ENCODE peak calls at places on chromosomes 3 and 15, in four cellular contexts. One of them, this sample, is unnamed.

GRCh38 chr3:123089611-123090301 is 22.9 kb downstream of the PDIA5 start:
- DNase-seq in GM13976: no peak
- DNase-seq in uterus: no peak
- DNase-seq in NB4: no peak
- DNase-seq in this sample: no peak

GRCh38 chr3:195524171-195524896 is 18.8 kb downstream of the PPP1R2 start:
- DNase-seq in GM13976: no peak
- DNase-seq in uterus: no peak
- DNase-seq in NB4: no peak
- DNase-seq in this sample: no peak

GRCh38 chr3:196216081-196216564 is at the start of gene SLC51A:
- DNase-seq in GM13976: no peak
- DNase-seq in uterus: no peak
- DNase-seq in NB4: no peak
- DNase-seq in this sample: no peak

GRCh38 chr3:157493627-157494550 is 9.3 kb downstream of the VEPH1 start:
- DNase-seq in GM13976: no peak
- DNase-seq in uterus: no peak
- DNase-seq in NB4: peak
- DNase-seq in this sample: no peak

GRCh38 chr15:94375997-94376396 is 144.6 kb downstream of the MCTP2 start:
- DNase-seq in GM13976: no peak
- DNase-seq in uterus: no peak
- DNase-seq in NB4: no peak
- DNase-seq in this sample: no peak

GRCh38 chr3:168026764-168027163 is 69.0 kb downstream of the GOLIM4 start:
- DNase-seq in GM13976: no peak
- DNase-seq in uterus: no peak
- DNase-seq in NB4: no peak
- DNase-seq in this sample: no peak

GRCh38 chr3:159619341-159619885 is 369.2 kb upstream of the IL12A start:
- DNase-seq in GM13976: no peak
- DNase-seq in uterus: no peak
- DNase-seq in NB4: no peak
- DNase-seq in this sample: no peak

GRCh38 chr3:195591852-195592251 is 8.1 kb upstream of the APOD start:
- DNase-seq in GM13976: no peak
- DNase-seq in uterus: no peak
- DNase-seq in NB4: no peak
- DNase-seq in this sample: no peak

GRCh38 chr3:45640091-45640507 is 45.5 kb downstream of the LIMD1 start:
- DNase-seq in GM13976: no peak
- DNase-seq in uterus: no peak
- DNase-seq in NB4: peak
- DNase-seq in this sample: no peak

GRCh38 chr3:45546636-45547201 is 47.8 kb upstream of the LIMD1 start:
- DNase-seq in GM13976: no peak
- DNase-seq in uterus: no peak
- DNase-seq in NB4: peak
- DNase-seq in this sample: no peak

GRCh38 chr15:53831907-53832793 is 72.7 kb upstream of the WDR72 start:
- DNase-seq in GM13976: no peak
- DNase-seq in uterus: no peak
- DNase-seq in NB4: no peak
- DNase-seq in this sample: no peak

GRCh38 chr15:86973284-86973844 is 893.7 kb downstream of the AGBL1 start:
- DNase-seq in GM13976: no peak
- DNase-seq in uterus: no peak
- DNase-seq in NB4: no peak
- DNase-seq in this sample: no peak

GRCh38 chr3:49410844-49411549 is 779 bp downstream of the RHOA start:
- DNase-seq in GM13976: no peak
- DNase-seq in uterus: no peak
- DNase-seq in NB4: no peak
- DNase-seq in this sample: no peak

GRCh38 chr3:117688583-117688982 is 979.0 kb downstream of the TUSC7 start:
- DNase-seq in GM13976: no peak
- DNase-seq in uterus: no peak
- DNase-seq in NB4: no peak
- DNase-seq in this sample: no peak

GRCh38 chr15:98927057-98927456 is 80.5 kb downstream of the PGPEP1L start:
- DNase-seq in GM13976: no peak
- DNase-seq in uterus: no peak
- DNase-seq in NB4: no peak
- DNase-seq in this sample: no peak

GRCh38 chr3:100400424-100400781 is 486 bp downstream of the TOMM70 start:
- DNase-seq in GM13976: peak
- DNase-seq in uterus: no peak
- DNase-seq in NB4: peak
- DNase-seq in this sample: peak

GRCh38 chr3:73521936-73522335 is 102.8 kb downstream of the PDZRN3 start:
- DNase-seq in GM13976: no peak
- DNase-seq in uterus: no peak
- DNase-seq in NB4: no peak
- DNase-seq in this sample: no peak

GRCh38 chr3:146160964-146161724 is at the start of gene PLOD2:
- DNase-seq in GM13976: peak
- DNase-seq in uterus: peak
- DNase-seq in NB4: no peak
- DNase-seq in this sample: peak

GRCh38 chr3:169323580-169324453 is 339.7 kb downstream of the MECOM start:
- DNase-seq in GM13976: no peak
- DNase-seq in uterus: no peak
- DNase-seq in NB4: no peak
- DNase-seq in this sample: no peak

GRCh38 chr15:98743177-98743576 is 94.8 kb downstream of the IGF1R start:
- DNase-seq in GM13976: no peak
- DNase-seq in uterus: no peak
- DNase-seq in NB4: no peak
- DNase-seq in this sample: no peak

GRCh38 chr3:144529562-144529961 is 557.9 kb downstream of the DIPK2A start:
- DNase-seq in GM13976: no peak
- DNase-seq in uterus: no peak
- DNase-seq in NB4: no peak
- DNase-seq in this sample: no peak

GRCh38 chr3:49469037-49469875 is 811 bp upstream of the DAG1 start:
- DNase-seq in GM13976: no peak
- DNase-seq in uterus: peak
- DNase-seq in NB4: no peak
- DNase-seq in this sample: peak

GRCh38 chr15:40543631-40544294 is 21.1 kb downstream of the CCDC32 start:
- DNase-seq in GM13976: peak
- DNase-seq in uterus: no peak
- DNase-seq in NB4: peak
- DNase-seq in this sample: peak

GRCh38 chr15:40082195-40082868 is 26.3 kb downstream of the BMF start:
- DNase-seq in GM13976: no peak
- DNase-seq in uterus: no peak
- DNase-seq in NB4: no peak
- DNase-seq in this sample: no peak

GRCh38 chr3:190340071-190340470 is 17.8 kb upstream of the CLDN1 start:
- DNase-seq in GM13976: no peak
- DNase-seq in uterus: no peak
- DNase-seq in NB4: no peak
- DNase-seq in this sample: no peak

GRCh38 chr3:190338717-190339116 is 16.5 kb upstream of the CLDN1 start:
- DNase-seq in GM13976: no peak
- DNase-seq in uterus: no peak
- DNase-seq in NB4: no peak
- DNase-seq in this sample: no peak

GRCh38 chr3:190333961-190334360 is 11.7 kb upstream of the CLDN1 start:
- DNase-seq in GM13976: no peak
- DNase-seq in uterus: no peak
- DNase-seq in NB4: no peak
- DNase-seq in this sample: no peak

GRCh38 chr3:190336516-190337189 is 14.4 kb upstream of the CLDN1 start:
- DNase-seq in GM13976: no peak
- DNase-seq in uterus: no peak
- DNase-seq in NB4: no peak
- DNase-seq in this sample: no peak

GRCh38 chr3:190339130-190339529 is 16.9 kb upstream of the CLDN1 start:
- DNase-seq in GM13976: no peak
- DNase-seq in uterus: no peak
- DNase-seq in NB4: peak
- DNase-seq in this sample: no peak
- TF ChIP-seq CTCF in GM13976: no peak
- TF ChIP-seq CTCF in uterus: no peak
- TF ChIP-seq CTCF in NB4: no peak
- TF ChIP-seq CTCF in this sample: peak

GRCh38 chr3:186425788-186426730 is 64.0 kb upstream of the DGKG start:
- DNase-seq in GM13976: no peak
- DNase-seq in uterus: no peak
- DNase-seq in NB4: peak
- DNase-seq in this sample: no peak
- TF ChIP-seq CTCF in GM13976: no peak
- TF ChIP-seq CTCF in uterus: no peak
- TF ChIP-seq CTCF in NB4: peak
- TF ChIP-seq CTCF in this sample: no peak

DNA sequence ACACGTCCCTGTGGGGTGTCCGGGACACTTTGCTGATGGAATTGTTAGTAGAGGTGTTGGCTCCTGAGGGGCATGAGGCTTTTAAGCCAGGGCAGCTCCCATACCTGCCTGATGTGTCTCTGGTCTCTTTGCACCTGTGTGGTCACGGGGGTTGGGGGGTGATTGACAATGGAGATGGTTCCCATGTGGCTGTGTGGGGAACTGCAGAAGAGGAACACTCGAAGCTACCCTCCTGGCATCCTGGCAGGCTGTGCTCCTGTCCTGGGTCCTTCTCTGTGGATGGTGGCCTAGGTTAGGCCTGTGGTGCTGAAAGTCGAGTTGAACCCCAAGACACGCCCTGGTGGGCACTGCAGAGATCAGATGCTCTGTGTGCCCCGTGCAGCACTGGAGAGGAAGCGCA is 73.4 kb downstream of the HMCES start:
- DNase-seq in GM13976: no peak
- DNase-seq in uterus: no peak
- DNase-seq in NB4: no peak
- DNase-seq in this sample: no peak
- TF ChIP-seq CTCF in GM13976: no peak
- TF ChIP-seq CTCF in uterus: no peak
- TF ChIP-seq CTCF in NB4: peak
- TF ChIP-seq CTCF in this sample: peak

GRCh38 chr15:38625886-38626285 is 61.3 kb upstream of the RASGRP1 start:
- DNase-seq in GM13976: no peak
- DNase-seq in uterus: no peak
- DNase-seq in NB4: no peak
- DNase-seq in this sample: no peak

GRCh38 chr15:38624248-38625214 is 59.9 kb upstream of the RASGRP1 start:
- DNase-seq in GM13976: no peak
- DNase-seq in uterus: no peak
- DNase-seq in NB4: no peak
- DNase-seq in this sample: no peak

GRCh38 chr15:38626443-38627050 is 61.9 kb upstream of the RASGRP1 start:
- DNase-seq in GM13976: no peak
- DNase-seq in uterus: no peak
- DNase-seq in NB4: no peak
- DNase-seq in this sample: no peak

GRCh38 chr15:38631126-38632075 is 66.8 kb upstream of the RASGRP1 start:
- DNase-seq in GM13976: no peak
- DNase-seq in uterus: no peak
- DNase-seq in NB4: no peak
- DNase-seq in this sample: no peak

DNA sequence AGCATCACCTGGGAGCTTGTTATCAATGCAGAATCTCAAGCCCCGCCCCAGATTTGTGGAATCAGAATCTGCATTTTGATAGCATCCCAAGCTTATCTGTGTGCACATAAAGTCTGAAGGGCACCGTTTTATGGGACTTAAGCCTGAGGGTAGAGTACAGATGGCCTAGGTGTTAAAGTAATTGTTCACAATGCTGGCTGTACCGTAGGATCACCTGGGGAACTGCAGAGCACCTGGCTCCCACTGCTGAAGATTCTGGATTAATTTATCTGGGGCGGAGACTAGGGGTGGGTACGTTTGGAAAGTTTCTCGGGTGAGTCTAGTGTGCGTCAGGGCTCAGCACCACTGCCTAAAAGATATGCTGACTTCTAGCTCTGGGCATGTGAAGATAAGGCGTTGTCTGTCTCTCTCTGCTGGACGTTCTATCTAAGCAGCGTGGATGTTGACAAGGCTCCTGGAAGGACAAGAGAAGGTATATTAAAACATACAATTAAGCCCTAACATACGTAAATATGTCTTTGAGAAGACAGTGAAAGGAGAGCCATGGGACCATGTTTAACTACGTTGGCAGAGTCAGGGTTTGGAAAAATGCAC is 63.2 kb upstream of the RASGRP1 start:
- DNase-seq in GM13976: no peak
- DNase-seq in uterus: no peak
- DNase-seq in NB4: no peak
- DNase-seq in this sample: no peak
- TF ChIP-seq CTCF in GM13976: no peak
- TF ChIP-seq CTCF in uterus: no peak
- TF ChIP-seq CTCF in NB4: no peak
- TF ChIP-seq CTCF in this sample: no peak

DNA sequence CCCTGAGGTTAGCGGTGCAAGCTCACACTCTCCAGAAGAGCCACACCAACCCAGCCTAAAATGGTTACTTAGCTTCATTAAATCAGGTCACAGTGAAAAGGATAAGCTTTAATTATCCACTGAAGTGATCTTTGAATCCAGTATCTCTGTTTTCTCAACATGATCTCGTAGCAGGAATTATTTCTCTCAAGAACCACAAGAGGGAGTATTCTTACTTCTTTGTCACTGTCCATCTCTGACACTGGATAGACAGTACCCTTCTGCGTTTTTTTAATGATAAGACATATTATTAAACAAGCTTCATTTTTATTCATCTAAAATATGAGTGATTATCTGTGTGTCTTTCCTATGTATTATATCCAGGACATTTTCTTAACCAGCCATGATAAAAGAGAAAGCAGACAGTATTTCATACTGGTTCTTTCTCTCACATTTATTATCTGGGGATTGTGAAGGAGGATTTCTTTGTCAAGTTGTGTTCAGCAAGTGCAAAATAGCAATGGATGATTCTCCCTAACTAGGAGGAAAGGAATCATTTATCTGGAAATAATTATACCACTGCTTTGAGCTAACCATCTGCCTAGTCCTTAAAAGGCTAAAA is 105.4 kb upstream of the CCDC54 start:
- DNase-seq in GM13976: peak
- DNase-seq in uterus: no peak
- DNase-seq in NB4: peak
- DNase-seq in this sample: peak
- TF ChIP-seq CTCF in GM13976: peak
- TF ChIP-seq CTCF in uterus: peak
- TF ChIP-seq CTCF in NB4: peak
- TF ChIP-seq CTCF in this sample: peak

GRCh38 chr15:69749797-69750196 is 297.2 kb downstream of the RPLP1 start:
- DNase-seq in GM13976: no peak
- DNase-seq in uterus: no peak
- DNase-seq in NB4: peak
- DNase-seq in this sample: no peak
- TF ChIP-seq CTCF in GM13976: no peak
- TF ChIP-seq CTCF in uterus: no peak
- TF ChIP-seq CTCF in NB4: no peak
- TF ChIP-seq CTCF in this sample: peak

GRCh38 chr3:96863129-96863740 is 48.8 kb downstream of the EPHA6 start:
- DNase-seq in GM13976: peak
- DNase-seq in uterus: no peak
- DNase-seq in NB4: peak
- DNase-seq in this sample: peak
- TF ChIP-seq CTCF in GM13976: peak
- TF ChIP-seq CTCF in uterus: peak
- TF ChIP-seq CTCF in NB4: peak
- TF ChIP-seq CTCF in this sample: peak